ENCODE peak calls at places on chromosomes 6 and 20, in five cellular contexts. P is coronary artery, S is cardiac muscle cell, Q is progenitor cell of endocrine pancreas, B is AG09319. I is an unnamed sample.
A peak's percentile ranks its signal among the peaks of the same experiment; 100 is the strongest.

GRCh38 chr20:49990310-49990720 is 7.5 kb downstream of the SNAI1 start:
- DNase-seq in B (no peak), P (no peak), Q (no peak), S (no peak), I (no peak)

GRCh38 chr6:53603381-53604121 is 58.6 kb upstream of the GCLC start:
- DNase-seq in P (no peak), S (no peak), Q (no peak), B (no peak), I (no peak)

GRCh38 chr6:134683783-134684765 is 265.8 kb downstream of the ALDH8A1 start:
- DNase-seq in B (no peak), P (no peak), Q (no peak), S (no peak), I (no peak)

GRCh38 chr20:62238569-62239277 is 402 bp downstream of the OSBPL2 start:
- DNase-seq in P (no peak), B (no peak), S (peak; percentile 27), Q (no peak), I (peak; percentile 30)

GRCh38 chr6:151948007-151948745 is 140.7 kb downstream of the ESR1 start:
- DNase-seq in Q (no peak), S (no peak), P (no peak), B (no peak), I (no peak)

GRCh38 chr6:87759491-87760010 is 57.5 kb upstream of the AKIRIN2 start:
- DNase-seq in Q (no peak), B (no peak), P (no peak), S (no peak), I (no peak)

GRCh38 chr6:138571585-138572199 is 72.4 kb upstream of the NHSL1 start:
- DNase-seq in Q (no peak), S (no peak), P (no peak), B (no peak), I (no peak)

GRCh38 chr6:10316327-10316726 is 98.5 kb downstream of the TFAP2A start:
- DNase-seq in S (no peak), B (peak; percentile 77), P (no peak), Q (no peak), I (peak; percentile 84)

GRCh38 chr6:34556031-34556471 is at the start of gene SPDEF:
- DNase-seq in S (no peak), P (no peak), Q (no peak), B (no peak), I (peak; percentile 36)

GRCh38 chr20:46216770-46217464 is 91.4 kb downstream of the CDH22 start:
- DNase-seq in B (no peak), P (no peak), Q (no peak), S (no peak), I (no peak)

GRCh38 chr6:34340906-34341480 is 51.5 kb downstream of the NUDT3 start:
- DNase-seq in S (no peak), Q (no peak), P (no peak), B (no peak), I (no peak)

GRCh38 chr6:56808871-56809359 is 146.0 kb upstream of the BEND6 start:
- DNase-seq in B (no peak), Q (no peak), P (no peak), S (peak; percentile 16), I (no peak)

GRCh38 chr6:89351632-89352328 is 742 bp downstream of the UBE2J1 start:
- DNase-seq in B (no peak), Q (no peak), S (no peak), P (no peak), I (no peak)

GRCh38 chr6:138005846-138006245 is 101.4 kb downstream of the PERP start:
- DNase-seq in B (no peak), S (no peak), P (no peak), Q (no peak), I (no peak)

GRCh38 chr6:7112741-7113313 is 5.1 kb downstream of the RREB1 start:
- DNase-seq in Q (no peak), P (no peak), B (no peak), S (peak; percentile 29), I (no peak)

DNA sequence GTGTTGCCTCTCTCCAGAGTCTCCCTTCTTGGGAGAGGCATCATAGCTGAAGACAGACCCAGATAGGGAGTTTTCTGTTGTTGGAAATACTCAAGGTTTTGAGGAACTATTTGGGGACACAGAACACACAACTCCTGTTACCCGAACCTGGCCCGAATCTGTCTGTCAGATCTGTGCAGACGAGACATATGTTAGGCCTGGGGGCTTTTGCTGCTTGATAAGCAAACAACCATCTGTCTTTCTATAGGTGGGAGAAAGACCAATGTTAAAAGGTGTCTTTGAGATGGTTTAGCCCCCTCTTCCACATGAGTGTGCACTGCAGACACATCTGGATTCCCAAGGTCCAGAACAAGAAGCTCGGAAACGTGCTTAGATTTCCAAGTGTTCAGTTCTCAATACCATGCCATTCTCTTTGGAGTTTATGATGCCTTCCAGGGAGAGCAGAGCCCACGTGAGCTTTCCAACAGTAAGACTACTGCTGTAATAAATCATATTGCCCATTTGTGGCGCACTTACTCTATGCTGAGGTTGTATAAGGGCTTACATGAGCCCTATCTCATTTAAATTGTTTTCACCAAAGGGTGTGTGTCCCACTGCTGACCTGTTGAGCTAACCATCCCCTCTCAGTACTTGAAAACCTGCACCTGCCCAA is 3.8 kb upstream of the STX16 start:
- DNase-seq in P (no peak), S (no peak), B (no peak), Q (no peak), I (peak; percentile 16)
- TF ChIP-seq CTCF in P (no peak), S (no peak), B (no peak), Q (no peak), I (no peak)

DNA sequence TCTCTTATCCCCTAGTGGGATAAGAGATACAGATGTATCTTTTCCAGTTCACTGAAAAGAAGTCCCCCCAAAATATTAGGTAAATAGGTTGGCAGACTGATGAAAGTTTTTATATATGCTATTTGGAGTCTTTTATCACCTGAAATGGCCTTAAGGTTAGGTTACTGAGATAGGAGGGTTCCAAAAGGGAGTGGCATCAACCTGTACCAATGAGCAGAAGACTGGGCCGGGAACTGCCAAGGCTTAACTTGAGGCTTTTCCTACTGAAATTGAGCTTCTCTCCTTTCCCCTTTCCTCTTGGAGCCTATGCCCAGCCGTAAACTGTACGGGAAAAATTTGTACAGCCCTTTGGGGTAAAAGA is 42.0 kb downstream of the EIF2S2 start:
- DNase-seq in Q (no peak), S (no peak), B (no peak), P (no peak), I (no peak)
- TF ChIP-seq CTCF in Q (no peak), S (no peak), B (no peak), P (peak; percentile 2), I (no peak)

GRCh38 chr20:13755809-13756208 is 28.9 kb downstream of the ESF1 start:
- DNase-seq in Q (no peak), S (no peak), P (no peak), B (no peak), I (no peak)
- TF ChIP-seq CTCF in Q (no peak), S (peak; percentile 11), P (no peak), B (no peak), I (no peak)

GRCh38 chr6:15285682-15286294 is 39.9 kb downstream of the JARID2 start:
- DNase-seq in S (no peak), Q (no peak), B (no peak), P (no peak), I (no peak)
- TF ChIP-seq CTCF in S (peak; percentile 20), Q (no peak), B (peak; percentile 9), P (no peak), I (no peak)